ENCODE peak calls at places on chromosomes 2 and 18, in seven cellular contexts. I is mesenteric fat pad, Q is Peyer's patch, K is D341Med, Y is T-cell, V is GM23338, U is NCI-H1105 treated with DMSO at 0.1 percent for 48 hours. S is an unnamed sample.
A peak's percentile ranks its signal among the peaks of the same experiment; 100 is the strongest.

GRCh38 chr2:202436631-202437030 is 60.5 kb downstream of the BMPR2 start:
- DNase-seq in K (no peak), Y (no peak), I (no peak), Q (no peak), V (no peak), U (no peak), S (no peak)

GRCh38 chr2:218028562-218029348 is 26.0 kb upstream of the TNS1 start:
- DNase-seq in U (peak; percentile 1), V (no peak), I (peak; percentile 64), K (peak; percentile 3), Q (peak; percentile 32), Y (peak; percentile 21), S (no peak)

GRCh38 chr2:231213931-231214642 is 15.7 kb downstream of the ARMC9 start:
- DNase-seq in Q (no peak), U (no peak), Y (no peak), I (no peak), V (no peak), K (no peak), S (no peak)

GRCh38 chr2:55493220-55493619 is 26.3 kb upstream of the CFAP36 start:
- DNase-seq in Q (no peak), I (no peak), K (no peak), U (no peak), V (no peak), Y (no peak), S (no peak)

GRCh38 chr2:150292807-150293206 is 194.7 kb downstream of the RND3 start:
- DNase-seq in Q (no peak), I (no peak), Y (no peak), U (no peak), K (no peak), V (no peak), S (no peak)

GRCh38 chr2:181374741-181375675 is 82.2 kb upstream of the ITGA4 start:
- DNase-seq in Y (no peak), Q (no peak), V (no peak), K (no peak), I (no peak), U (no peak), S (no peak)

GRCh38 chr18:40925071-40925541 is 1029.9 kb upstream of the PIK3C3 start:
- DNase-seq in V (no peak), U (no peak), K (no peak), I (no peak), Y (no peak), Q (no peak), S (no peak)

GRCh38 chr2:66364495-66364992 is 70.4 kb upstream of the MEIS1 start:
- DNase-seq in Q (no peak), I (no peak), K (no peak), Y (no peak), V (no peak), U (no peak), S (peak; percentile 96)

GRCh38 chr2:11155326-11156059 is at the start of gene SLC66A3:
- DNase-seq in Q (no peak), I (peak; percentile 94), V (peak; percentile 88), K (no peak), U (peak; percentile 86), Y (peak; percentile 81), S (peak; percentile 82)

GRCh38 chr2:187302619-187303018 is 145.4 kb downstream of the CALCRL start:
- DNase-seq in Q (no peak), V (no peak), Y (no peak), K (no peak), U (peak; percentile 36), I (no peak), S (peak; percentile 13)

GRCh38 chr2:70626254-70626990 is 72.8 kb upstream of the TGFA start:
- DNase-seq in U (no peak), V (peak; percentile 57), I (no peak), K (no peak), Q (no peak), Y (no peak), S (no peak)

GRCh38 chr2:29304399-29304798 is 189.2 kb downstream of the CLIP4 start:
- DNase-seq in Q (no peak), Y (no peak), I (no peak), U (peak; percentile 10), K (no peak), V (no peak), S (peak; percentile 32)

GRCh38 chr2:56040189-56040588 is 116.6 kb upstream of the EFEMP1 start:
- DNase-seq in K (no peak), U (peak; percentile 20), Q (no peak), V (no peak), Y (no peak), I (no peak), S (no peak)

GRCh38 chr2:177338177-177338721 is 54.3 kb upstream of the AGPS start:
- DNase-seq in K (no peak), Q (no peak), U (no peak), I (no peak), V (no peak), Y (no peak), S (peak; percentile 70)

GRCh38 chr2:15278296-15278695 is 282.8 kb downstream of the NBAS start:
- DNase-seq in Y (no peak), K (no peak), U (no peak), V (no peak), Q (no peak), I (no peak), S (peak; percentile 19)